ENCODE peak calls at places on chromosomes 1 and 21, in four cellular contexts. M, D, Q and C are unnamed samples.
A peak's percentile ranks its signal among the peaks of the same experiment; 100 is the strongest.

GRCh38 chr1:9687120-9687875 is 35.8 kb downstream of the PIK3CD start:
- DNase-seq in M (peak; percentile 46), D (peak; percentile 74), Q (peak; percentile 84), C (peak; percentile 51)

GRCh38 chr1:104905322-104905721 is 1155.6 kb downstream of the AMY1C start:
- DNase-seq in M (no peak), D (no peak), Q (no peak), C (no peak)

GRCh38 chr1:94773296-94773809 is 46.8 kb upstream of the SLC44A3 start:
- DNase-seq in M (no peak), D (no peak), Q (no peak), C (no peak)

GRCh38 chr21:41133896-41134522 is 34.0 kb upstream of the BACE2 start:
- DNase-seq in M (no peak), D (no peak), Q (no peak), C (peak; percentile 39)

GRCh38 chr1:215081566-215082531 is 688 bp upstream of the KCNK2 start:
- DNase-seq in M (no peak), D (no peak), Q (peak; percentile 37), C (no peak)

GRCh38 chr1:46522184-46522968 is 29.1 kb downstream of the KNCN start:
- DNase-seq in M (no peak), D (no peak), Q (no peak), C (no peak)

GRCh38 chr1:215052256-215052655 is 30.3 kb upstream of the KCNK2 start:
- DNase-seq in M (no peak), D (no peak), Q (no peak), C (no peak)

GRCh38 chr1:152513081-152513480 is 1.2 kb upstream of the CRCT1 start:
- DNase-seq in M (no peak), D (no peak), Q (no peak), C (no peak)

GRCh38 chr1:154334647-154335350 is 9.5 kb downstream of the ATP8B2 start:
- DNase-seq in M (peak; percentile 85), D (peak; percentile 75), Q (peak; percentile 85), C (peak; percentile 84)

GRCh38 chr1:21232044-21232443 is 55.3 kb upstream of the EIF4G3 start:
- DNase-seq in M (no peak), D (peak; percentile 75), Q (no peak), C (peak; percentile 67)

GRCh38 chr1:44924835-44925464 is 61.4 kb downstream of the EIF2B3 start:
- DNase-seq in M (no peak), D (peak; percentile 17), Q (no peak), C (peak; percentile 93)

GRCh38 chr1:223016890-223017289 is 126.2 kb downstream of the TLR5 start:
- DNase-seq in M (no peak), D (no peak), Q (no peak), C (no peak)

GRCh38 chr1:200184196-200184595 is 156.7 kb downstream of the NR5A2 start:
- DNase-seq in M (no peak), D (peak; percentile 79), Q (no peak), C (peak; percentile 73)

GRCh38 chr21:39523398-39523797 is 71.6 kb downstream of the SH3BGR start:
- DNase-seq in M (no peak), D (no peak), Q (no peak), C (no peak)

GRCh38 chr1:206578115-206578935 is 33.9 kb downstream of the EIF2D start:
- DNase-seq in M (no peak), D (no peak), Q (no peak), C (no peak)

GRCh38 chr1:239719642-239720258 is 333.4 kb downstream of the CHRM3 start:
- DNase-seq in M (no peak), D (no peak), Q (no peak), C (no peak)

GRCh38 chr1:90413519-90413918 is 303.6 kb downstream of the BARHL2 start:
- DNase-seq in M (no peak), D (no peak), Q (no peak), C (no peak)

GRCh38 chr1:186985889-186986491 is 157.2 kb downstream of the PLA2G4A start:
- DNase-seq in M (no peak), D (peak; percentile 64), Q (no peak), C (peak; percentile 90)

GRCh38 chr1:247103777-247104591 is at the start of gene ZNF669:
- DNase-seq in M (peak; percentile 86), D (peak; percentile 93), Q (peak; percentile 98), C (peak; percentile 95)

GRCh38 chr1:53048345-53048737 is 13.7 kb upstream of the PODN start:
- DNase-seq in M (no peak), D (no peak), Q (no peak), C (peak; percentile 49)

GRCh38 chr1:198848206-198848605 is 209.4 kb downstream of the PTPRC start:
- DNase-seq in M (no peak), D (no peak), Q (no peak), C (no peak)

GRCh38 chr1:234866007-234866866 is 256.3 kb upstream of the IRF2BP2 start:
- DNase-seq in M (no peak), D (no peak), Q (no peak), C (peak; percentile 37)

GRCh38 chr1:205791568-205792180 is 16.4 kb upstream of the RAB29 start:
- DNase-seq in M (peak; percentile 38), D (peak; percentile 46), Q (peak; percentile 64), C (peak; percentile 53)

GRCh38 chr1:230028602-230029223 is 38.3 kb upstream of the GALNT2 start:
- DNase-seq in M (no peak), D (no peak), Q (no peak), C (no peak)

GRCh38 chr1:1550591-1551432 is 10.4 kb upstream of the TMEM240 start:
- DNase-seq in M (no peak), D (no peak), Q (no peak), C (no peak)

GRCh38 chr21:39037807-39038405 is 145.3 kb downstream of the PSMG1 start:
- DNase-seq in M (no peak), D (no peak), Q (peak; percentile 74), C (peak; percentile 35)

GRCh38 chr1:56496861-56497772 is 82.2 kb downstream of the PLPP3 start:
- DNase-seq in M (no peak), D (peak; percentile 34), Q (no peak), C (peak; percentile 76)

GRCh38 chr1:241823925-241824324 is 24.1 kb upstream of the EXO1 start:
- DNase-seq in M (no peak), D (peak; percentile 3), Q (no peak), C (no peak)

GRCh38 chr1:198669023-198669698 is 30.3 kb downstream of the PTPRC start:
- DNase-seq in M (no peak), D (no peak), Q (no peak), C (peak; percentile 78)

GRCh38 chr1:186327331-186327730 is 47.7 kb downstream of the TPR start:
- DNase-seq in M (no peak), D (no peak), Q (no peak), C (no peak)

GRCh38 chr1:213604477-213604876 is 383.3 kb upstream of the PROX1 start:
- DNase-seq in M (no peak), D (no peak), Q (no peak), C (no peak)